ENCODE peak calls at places on chromosomes 1 and 21, in seven cellular contexts. T, Z, F, B, V, I and G are unnamed samples.
A peak's percentile ranks its signal among the peaks of the same experiment; 100 is the strongest.

GRCh38 chr1:119069682-119070081 is 70.8 kb downstream of the WARS2 start:
- DNase-seq in F (no peak), T (no peak), I (no peak), Z (no peak), B (no peak), V (no peak), G (no peak)

GRCh38 chr21:31088196-31088751 is 50.0 kb upstream of the KRTAP19-8 start:
- DNase-seq in T (no peak), F (no peak), Z (peak; percentile 38), I (no peak), V (no peak), B (no peak), G (no peak)

GRCh38 chr1:41673806-41674205 is 189.3 kb upstream of the EDN2 start:
- DNase-seq in B (no peak), I (no peak), F (no peak), Z (no peak), T (no peak), V (no peak), G (no peak)

GRCh38 chr21:46190491-46191131 is 6.4 kb upstream of the SPATC1L start:
- DNase-seq in I (peak; percentile 14), V (no peak), F (no peak), T (no peak), Z (no peak), B (no peak), G (no peak)

GRCh38 chr1:91007092-91007491 is 14.7 kb downstream of the ZNF644 start:
- DNase-seq in F (no peak), B (no peak), I (no peak), Z (no peak), V (no peak), T (no peak), G (no peak)

GRCh38 chr1:181424786-181425403 is 58.4 kb upstream of the CACNA1E start:
- DNase-seq in Z (peak; percentile 83), B (peak; percentile 91), I (peak; percentile 73), T (peak; percentile 77), V (peak; percentile 69), F (peak; percentile 41), G (no peak)

GRCh38 chr1:240526321-240526720 is 85.6 kb downstream of the GREM2 start:
- DNase-seq in B (peak; percentile 46), I (no peak), V (no peak), Z (no peak), T (no peak), F (no peak), G (no peak)

GRCh38 chr1:203186091-203186445 is 436 bp downstream of the CHI3L1 start:
- DNase-seq in T (no peak), V (no peak), B (no peak), I (no peak), F (no peak), Z (no peak), G (no peak)

GRCh38 chr1:54604572-54605370 is 18.6 kb downstream of the FAM151A start:
- DNase-seq in B (no peak), Z (no peak), I (peak; percentile 35), F (no peak), V (no peak), T (peak; percentile 67), G (no peak)

GRCh38 chr1:116126281-116126680 is 15.1 kb downstream of the MAB21L3 start:
- DNase-seq in I (no peak), V (no peak), Z (no peak), F (no peak), T (no peak), B (no peak), G (no peak)

GRCh38 chr1:221925947-221926346 is 184.1 kb upstream of the DUSP10 start:
- DNase-seq in Z (no peak), I (no peak), F (no peak), T (no peak), B (no peak), V (no peak), G (no peak)

GRCh38 chr1:221837886-221838285 is 96.0 kb upstream of the DUSP10 start:
- DNase-seq in F (no peak), I (no peak), T (no peak), V (no peak), Z (no peak), B (no peak), G (no peak)

GRCh38 chr1:93437976-93438605 is 9.8 kb upstream of the FNBP1L start:
- DNase-seq in V (no peak), T (peak; percentile 55), Z (no peak), B (no peak), F (peak; percentile 47), I (no peak), G (no peak)

GRCh38 chr1:39213511-39214002 is 9.1 kb downstream of the MACF1 start:
- DNase-seq in T (no peak), Z (no peak), V (no peak), I (no peak), B (no peak), F (peak; percentile 89), G (no peak)

GRCh38 chr1:50084389-50084788 is 24.3 kb upstream of the ELAVL4 start:
- DNase-seq in T (no peak), F (no peak), I (no peak), V (no peak), B (no peak), Z (no peak), G (no peak)

GRCh38 chr1:50077273-50077672 is 31.4 kb upstream of the ELAVL4 start:
- DNase-seq in V (no peak), T (no peak), Z (no peak), F (no peak), B (no peak), I (no peak), G (no peak)

DNA sequence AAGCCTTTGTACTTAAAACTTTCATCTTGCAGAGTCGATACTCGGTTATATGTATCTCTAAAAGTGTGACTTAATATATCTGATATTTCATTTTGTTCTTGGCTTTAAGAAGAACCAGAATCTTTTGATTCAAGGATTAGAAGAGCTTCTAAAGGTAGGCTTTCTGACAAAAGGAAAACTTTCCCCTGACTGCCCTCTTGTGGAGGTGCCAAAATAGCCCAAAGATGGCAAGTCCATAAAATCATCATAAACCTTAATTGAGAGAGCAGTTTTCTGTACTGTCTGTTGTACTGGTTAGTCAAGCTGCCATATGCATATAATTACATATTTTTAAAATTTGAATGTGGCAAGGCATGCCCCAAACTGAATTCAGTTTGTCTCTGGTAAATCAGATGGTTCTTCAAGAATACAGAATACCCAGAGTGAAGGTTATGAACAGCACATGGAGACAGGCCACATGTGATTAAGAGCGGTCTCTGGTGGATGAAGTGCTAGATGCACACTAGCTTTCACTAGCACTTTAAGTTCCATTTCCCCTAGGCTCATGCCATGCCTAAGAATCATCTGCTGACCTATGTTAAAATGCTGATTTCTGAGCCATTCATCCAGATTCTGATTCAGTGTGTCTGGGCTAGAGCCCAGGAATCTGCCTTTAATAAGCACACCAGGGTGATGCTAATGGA is 27.7 kb upstream of the ELAVL4 start:
- DNase-seq in B (no peak), V (no peak), F (peak; percentile 1), I (no peak), Z (peak; percentile 49), T (peak; percentile 25), G (no peak)
- TF ChIP-seq CTCF in B (no peak), V (no peak), F (no peak), I (no peak), Z (peak; percentile 34), T (peak; percentile 42), G (no peak)

GRCh38 chr1:205992218-205992882 is 10.8 kb downstream of the RAB7B start:
- DNase-seq in I (no peak), Z (no peak), T (no peak), B (no peak), V (no peak), F (no peak), G (no peak)
- TF ChIP-seq CTCF in I (no peak), Z (no peak), T (no peak), B (no peak), V (no peak), F (no peak), G (no peak)

GRCh38 chr1:227730630-227731151 is 4.4 kb downstream of the JMJD4 start:
- DNase-seq in T (no peak), Z (no peak), F (no peak), B (no peak), V (no peak), I (no peak), G (no peak)
- TF ChIP-seq CTCF in T (no peak), Z (no peak), F (no peak), B (no peak), V (no peak), I (no peak), G (peak; percentile 45)

GRCh38 chr1:10692401-10693021 is 103.9 kb downstream of the CASZ1 start:
- DNase-seq in Z (peak; percentile 80), T (peak; percentile 66), I (peak; percentile 83), B (peak; percentile 59), V (no peak), F (no peak), G (no peak)
- TF ChIP-seq CTCF in Z (peak; percentile 52), T (peak; percentile 36), I (no peak), B (peak; percentile 24), V (no peak), F (peak; percentile 8), G (peak; percentile 57)

GRCh38 chr1:18922319-18922726 is 20.0 kb upstream of the ALDH4A1 start:
- DNase-seq in I (peak; percentile 55), Z (no peak), T (peak; percentile 46), F (peak; percentile 91), V (peak; percentile 83), B (peak; percentile 48), G (no peak)
- TF ChIP-seq CTCF in I (no peak), Z (no peak), T (no peak), F (no peak), V (peak; percentile 53), B (no peak), G (no peak)

GRCh38 chr1:215119719-215120118 is 37.2 kb downstream of the KCNK2 start:
- DNase-seq in F (no peak), T (no peak), I (no peak), V (peak; percentile 25), B (no peak), Z (no peak), G (no peak)
- TF ChIP-seq CTCF in F (no peak), T (no peak), I (no peak), V (no peak), B (no peak), Z (no peak), G (no peak)

GRCh38 chr1:156750932-156751723 is at the start of gene HDGF:
- DNase-seq in V (peak; percentile 39), I (peak; percentile 78), F (peak; percentile 29), B (peak; percentile 61), T (peak; percentile 74), Z (peak; percentile 71), G (no peak)

GRCh38 chr1:156747737-156748669 is 3.5 kb downstream of the HDGF start:
- DNase-seq in V (no peak), F (peak; percentile 27), B (no peak), Z (no peak), T (no peak), I (no peak), G (no peak)

GRCh38 chr1:156750191-156750931 is 1.1 kb downstream of the HDGF start:
- DNase-seq in Z (peak; percentile 64), F (peak; percentile 38), I (peak; percentile 80), V (no peak), B (no peak), T (peak; percentile 88), G (no peak)

GRCh38 chr1:156748670-156749428 is 2.6 kb downstream of the HDGF start:
- DNase-seq in Z (peak; percentile 78), I (peak; percentile 77), F (peak; percentile 41), V (peak; percentile 55), B (no peak), T (peak; percentile 71), G (no peak)

GRCh38 chr1:156749429-156750118 is 1.9 kb downstream of the HDGF start:
- DNase-seq in V (no peak), F (no peak), B (no peak), Z (no peak), T (peak; percentile 59), I (peak; percentile 74), G (no peak)
- TF ChIP-seq CTCF in V (no peak), F (no peak), B (no peak), Z (no peak), T (no peak), I (no peak), G (no peak)